ENCODE peak calls at places on chromosome 13, in four cellular contexts. S is activated gamma-delta T cell treated with anti-CD3 and anti-CD28 coated beads, Interleukin-2, amount 50 U/mL, for 16 hours; W is EL; P is HTR-8/SVneo. C is an unnamed sample.

GRCh38 chr13:34413538-34414210 is 528.4 kb upstream of the NBEA start:
- DNase-seq in W (no peak), S (no peak), P (no peak), C (no peak)

GRCh38 chr13:39565036-39565949 is 37.7 kb downstream of the LHFPL6 start:
- DNase-seq in P (peak; percentile 56), W (peak; percentile 97), S (no peak), C (peak; percentile 88)

GRCh38 chr13:37383066-37383465 is 215.5 kb downstream of the POSTN start:
- DNase-seq in W (peak; percentile 8), P (no peak), S (no peak), C (no peak)

GRCh38 chr13:22961835-22962537 is 218.8 kb upstream of the SGCG start:
- DNase-seq in P (no peak), W (no peak), S (no peak), C (no peak)

GRCh38 chr13:43805071-43805468 is 18.3 kb upstream of the ENOX1 start:
- DNase-seq in P (no peak), S (no peak), W (peak; percentile 92), C (peak; percentile 69)

GRCh38 chr13:76210262-76210661 is 574.1 kb downstream of the LMO7 start:
- DNase-seq in P (no peak), W (peak; percentile 4), S (no peak), C (peak; percentile 66)

GRCh38 chr13:98089246-98089645 is 53.6 kb upstream of the FARP1 start:
- DNase-seq in S (no peak), P (no peak), W (peak; percentile 54), C (peak; percentile 20)

GRCh38 chr13:93375491-93375890 is 148.9 kb downstream of the GPC6 start:
- DNase-seq in S (no peak), W (no peak), P (no peak), C (no peak)

GRCh38 chr13:111410232-111411021 is 90.0 kb downstream of the TEX29 start:
- DNase-seq in P (no peak), S (no peak), W (no peak), C (no peak)

GRCh38 chr13:44930907-44931676 is 58.2 kb downstream of the NUFIP1 start:
- DNase-seq in P (no peak), S (no peak), W (peak; percentile 40), C (no peak)

GRCh38 chr13:112734696-112735547 is 45.1 kb downstream of the ATP11A start:
- DNase-seq in P (no peak), W (no peak), S (no peak), C (no peak)

GRCh38 chr13:30908416-30908980 is 2.4 kb downstream of the MEDAG start:
- DNase-seq in W (peak; percentile 38), P (peak; percentile 10), S (no peak), C (peak; percentile 89)

GRCh38 chr13:69585656-69586055 is 522.0 kb upstream of the ATXN8OS start:
- DNase-seq in W (no peak), S (no peak), P (no peak), C (no peak)

GRCh38 chr13:111639196-111639705 is 318.8 kb downstream of the TEX29 start:
- DNase-seq in P (no peak), S (no peak), W (no peak), C (no peak)

GRCh38 chr13:25753976-25754375 is 297.8 kb downstream of the SHISA2 start:
- DNase-seq in S (no peak), P (no peak), W (no peak), C (no peak)

GRCh38 chr13:111939285-111940278 is 127.4 kb upstream of the SOX1 start:
- DNase-seq in S (no peak), P (no peak), W (no peak), C (no peak)

GRCh38 chr13:41401371-41401770 is 56.0 kb upstream of the RGCC start:
- DNase-seq in W (no peak), S (no peak), P (no peak), C (peak; percentile 36)

GRCh38 chr13:100789968-100790367 is 115.4 kb upstream of the TMTC4 start:
- DNase-seq in P (no peak), W (no peak), S (no peak), C (no peak)

GRCh38 chr13:109465151-109465550 is 321.2 kb downstream of the IRS2 start:
- DNase-seq in P (no peak), W (no peak), S (no peak), C (no peak)

GRCh38 chr13:25768726-25769270 is 283.0 kb downstream of the SHISA2 start:
- DNase-seq in W (no peak), P (no peak), S (no peak), C (no peak)

GRCh38 chr13:20544186-20544914 is 18.7 kb upstream of the CRYL1 start:
- DNase-seq in W (no peak), S (no peak), P (no peak), C (no peak)

GRCh38 chr13:53250272-53250875 is 221.8 kb downstream of the OLFM4 start:
- DNase-seq in P (peak; percentile 27), W (peak; percentile 62), S (no peak), C (no peak)

C was measured in MG63.